ENCODE peak calls at places on chromosome 10, in nine cellular contexts. Q is KBM-7, X is fibroblast of mammary gland, S is NCI-H510A treated with DMSO at 0.1 percent for 48 hours, B is foreskin keratinocyte, L is NCI-H345, Z is RWPE2, U is COR-L47, F is dermis blood vessel endothelial cell. R is an unnamed sample.

GRCh38 chr10:116164291-116164690 is 108.7 kb downstream of the GFRA1 start:
- DNase-seq in Q (no peak), X (no peak), S (no peak), B (no peak), L (no peak), Z (no peak), U (no peak), F (no peak), R (no peak)

GRCh38 chr10:122154034-122154732 is 116.9 kb upstream of the BTBD16 start:
- DNase-seq in Q (no peak), X (no peak), S (peak), B (no peak), L (no peak), Z (no peak), U (no peak), F (no peak), R (no peak)

GRCh38 chr10:132962623-132963429 is 20.5 kb upstream of the CFAP46 start:
- DNase-seq in Q (no peak), X (peak), S (no peak), B (no peak), L (no peak), Z (no peak), U (no peak), F (no peak), R (no peak)

GRCh38 chr10:66180651-66181318 is 745.1 kb upstream of the LRRTM3 start:
- DNase-seq in Q (peak), X (peak), S (peak), B (no peak), L (peak), Z (no peak), U (peak), F (peak), R (peak)

GRCh38 chr10:71696635-71697326 is 22.8 kb downstream of the C10orf105 start:
- DNase-seq in Q (peak), X (peak), S (peak), B (no peak), L (peak), Z (no peak), U (no peak), F (peak), R (no peak)

GRCh38 chr10:121553861-121554264 is 44.4 kb downstream of the FGFR2 start:
- DNase-seq in Q (no peak), X (no peak), S (no peak), B (peak), L (peak), Z (peak), U (no peak), F (no peak), R (no peak)

GRCh38 chr10:7561216-7561893 is 105.4 kb downstream of the ITIH5 start:
- DNase-seq in Q (no peak), X (peak), S (no peak), B (no peak), L (no peak), Z (no peak), U (peak), F (no peak), R (no peak)

GRCh38 chr10:88934900-88935672 is 17.5 kb downstream of the ACTA2 start:
- DNase-seq in Q (peak), X (peak), S (peak), B (peak), L (peak), Z (no peak), U (peak), F (peak), R (peak)

GRCh38 chr10:75400163-75400768 is 1.3 kb downstream of the ZNF503 start:
- DNase-seq in Q (no peak), X (peak), S (peak), B (peak), L (peak), Z (no peak), U (peak), F (no peak), R (no peak)

GRCh38 chr10:79068203-79068561 is 584 bp upstream of the ZMIZ1 start:
- DNase-seq in Q (no peak), X (no peak), S (no peak), B (no peak), L (peak), Z (no peak), U (no peak), F (no peak), R (no peak)

R was measured in cerebellar nuclear complex.